ENCODE peak calls at places on chromosomes 16 and 17, in ten cellular contexts. Y is left ventricle myocardium inferior, R is IMR-90, N is thoracic aorta, W is HCT116, G is ovary, D is fibroblast of lung, Z is transverse colon, J is psoas muscle, P is heart left ventricle. V is an unnamed sample. For H3K4me1, the result is how much of the 10 kb centered on the place peaks cover.

GRCh38 chr17:32192379-32192778 is 50.1 kb downstream of the RHOT1 start:
- DNase-seq in Z (no peak), P (no peak), J (no peak), G (no peak), R (peak), N (no peak), W (no peak), Y (no peak), D (peak), V (no peak)

GRCh38 chr16:82832861-82833260 is 206.1 kb downstream of the CDH13 start:
- DNase-seq in G (no peak), D (peak), J (no peak), Z (no peak), Y (no peak), P (no peak), R (peak), W (no peak), N (no peak), V (no peak)

GRCh38 chr16:58032710-58033293 is 7.2 kb downstream of the MMP15 start:
- DNase-seq in D (no peak), W (no peak), G (no peak), R (no peak), J (no peak), N (no peak), P (peak), Y (peak), Z (no peak), V (peak)

GRCh38 chr17:3697157-3697515 is 1.2 kb upstream of the P2RX5 start:
- DNase-seq in G (no peak), Z (no peak), Y (no peak), D (no peak), W (no peak), R (no peak), N (no peak), P (no peak), J (peak), V (no peak)

GRCh38 chr17:676060-676745 is 38.4 kb downstream of the VPS53 start:
- DNase-seq in J (no peak), Z (no peak), P (no peak), W (no peak), R (peak), Y (no peak), D (peak), G (no peak), N (no peak), V (no peak)

GRCh38 chr17:77366558-77367245 is 225.9 kb downstream of the SEC14L1 start:
- DNase-seq in R (peak), N (no peak), G (peak), Z (peak), J (peak), P (peak), D (peak), Y (no peak), W (no peak), V (no peak)

GRCh38 chr16:26830716-26831115 is 236.0 kb upstream of the C16orf82 start:
- DNase-seq in G (no peak), P (peak), Y (no peak), J (no peak), R (no peak), Z (no peak), N (no peak), D (no peak), W (no peak), V (no peak)

GRCh38 chr17:8222380-8222629 is 11.9 kb upstream of the AURKB start:
- DNase-seq in Z (no peak), Y (no peak), J (no peak), P (no peak), W (peak), G (no peak), D (no peak), N (no peak), R (no peak), V (no peak)

GRCh38 chr17:27938864-27939263 is 45.7 kb upstream of the LYRM9 start:
- DNase-seq in G (no peak), D (no peak), Y (no peak), Z (no peak), P (no peak), N (no peak), R (no peak), W (no peak), J (no peak), V (no peak)

GRCh38 chr16:50696575-50697420 is 3.4 kb downstream of the NOD2 start:
- DNase-seq in P (peak), R (peak), N (peak), W (peak), Z (peak), G (peak), D (peak), J (peak), Y (peak), V (peak)

GRCh38 chr17:193841-194806 is 12.7 kb upstream of the DOC2B start:
- DNase-seq in N (no peak), J (peak), P (no peak), Z (no peak), W (no peak), Y (no peak), G (no peak), D (no peak), R (no peak), V (no peak)

GRCh38 chr16:17603614-17604013 is 132.9 kb upstream of the XYLT1 start:
- DNase-seq in D (no peak), G (no peak), N (no peak), R (no peak), W (no peak), P (no peak), Y (no peak), Z (no peak), J (no peak), V (no peak)

GRCh38 chr16:49489686-49490320 is 116.2 kb downstream of the C16orf78 start:
- DNase-seq in Z (peak), N (no peak), G (no peak), J (peak), P (peak), R (no peak), Y (no peak), W (no peak), D (no peak), V (peak)

GRCh38 chr16:4344659-4345438 is 6.3 kb downstream of the PAM16 start:
- DNase-seq in D (peak), R (peak), Z (no peak), P (no peak), N (no peak), W (no peak), G (no peak), Y (no peak), J (no peak), V (peak)

GRCh38 chr17:36550491-36551417 is 6.0 kb downstream of the GGNBP2 start:
- DNase-seq in Z (no peak), P (no peak), D (no peak), J (no peak), W (no peak), N (no peak), Y (no peak), G (no peak), R (no peak), V (no peak)

GRCh38 chr16:63690961-63691360 is 1430.9 kb downstream of the CDH11 start:
- DNase-seq in R (no peak), G (no peak), J (no peak), Y (no peak), D (no peak), Z (no peak), P (no peak), W (no peak), N (no peak), V (no peak)

GRCh38 chr17:57016066-57016763 is 38.3 kb downstream of the SCPEP1 start:
- DNase-seq in G (no peak), J (no peak), P (no peak), D (no peak), N (no peak), Z (no peak), Y (no peak), R (no peak), W (no peak), V (no peak)

DNA sequence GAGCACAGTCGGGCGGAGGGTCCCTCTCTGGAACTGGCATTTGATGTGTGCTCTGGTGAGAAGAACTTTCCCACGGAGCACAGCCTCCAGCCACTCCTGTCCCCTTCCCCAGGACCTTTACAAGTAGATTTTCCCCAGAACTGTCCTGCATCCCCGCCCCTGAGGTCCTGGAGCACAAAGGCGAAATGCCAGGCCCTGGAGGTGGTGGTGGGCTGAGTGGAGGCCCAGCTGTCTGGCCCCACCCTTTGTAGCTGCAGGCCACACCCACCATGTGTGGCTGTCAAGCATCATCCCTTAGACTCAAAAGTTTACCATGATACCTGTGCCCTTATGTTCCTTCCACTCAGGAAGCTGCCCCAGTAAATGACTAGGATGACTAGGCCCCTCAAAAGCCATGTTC is 37.7 kb downstream of the PLD6 start:
- DNase-seq in P (no peak), J (no peak), Z (no peak), D (no peak), G (no peak), Y (no peak), N (no peak), R (no peak), W (no peak), V (no peak)
- H3K4me1 ChIP-seq in P (under half), J (under half), Z (under half), D (under half), G (under half), Y (under half), N (under half), R (under half), W (under half), V (under half)

DNA sequence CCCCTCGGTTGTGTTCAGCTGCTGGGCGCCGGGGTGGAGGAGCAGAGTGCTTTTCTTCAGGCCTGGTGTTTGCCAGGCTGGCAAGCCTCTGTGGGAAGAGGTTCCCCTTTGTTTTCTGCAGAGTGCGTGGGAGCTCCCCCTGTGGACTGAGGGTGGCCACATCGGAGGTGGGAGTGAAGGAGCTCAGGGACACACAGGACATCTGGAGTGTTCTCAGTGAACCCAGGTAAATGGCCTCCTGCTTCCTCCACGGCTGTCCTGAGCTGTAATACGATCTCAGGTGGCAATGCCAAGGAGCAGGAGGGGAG is 39.2 kb upstream of the IRF8 start:
- DNase-seq in Z (no peak), Y (no peak), W (no peak), J (no peak), G (no peak), P (no peak), D (no peak), N (no peak), R (no peak), V (no peak)
- TF ChIP-seq CTCF in Z (no peak), Y (no peak), W (peak), J (no peak), G (no peak), P (no peak), D (no peak), N (no peak), R (no peak), V (no peak)

DNA sequence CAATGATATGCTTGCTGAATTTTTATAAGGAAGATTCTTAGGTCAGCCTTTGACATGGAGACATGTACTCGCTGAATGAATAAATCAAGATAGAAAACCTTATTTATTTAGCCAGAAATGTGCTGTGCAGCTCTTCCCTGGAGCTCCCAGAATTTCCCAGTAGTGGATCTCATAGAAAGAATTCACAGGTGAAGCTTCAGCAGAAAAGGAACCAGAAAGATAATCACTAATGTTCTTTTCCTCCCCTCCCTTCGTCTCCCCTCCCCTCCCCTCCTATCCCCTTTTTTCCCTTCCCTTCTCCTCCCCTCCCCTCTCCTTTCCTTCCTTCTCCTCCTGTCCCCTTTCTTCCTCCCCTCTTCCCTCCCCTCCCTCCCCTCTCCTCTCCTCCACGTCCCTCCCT is 158.2 kb downstream of the MAP2K6 start:
- DNase-seq in G (no peak), W (no peak), D (no peak), J (no peak), Y (no peak), N (no peak), Z (no peak), R (no peak), P (no peak), V (no peak)
- H3K27ac ChIP-seq in G (no peak), W (no peak), D (no peak), J (no peak), Y (no peak), N (no peak), Z (no peak), R (no peak), P (no peak), V (no peak)

GRCh38 chr17:73401911-73402310 is 90.1 kb upstream of the CDC42EP4 start:
- DNase-seq in J (peak), R (peak), Z (no peak), Y (peak), P (peak), W (no peak), N (no peak), G (peak), D (peak), V (no peak)
- H3K4me1 ChIP-seq in J (under half), R (under half), Z (under half), Y (under half), P (under half), W (under half), N (under half), G (under half), D (under half), V (under half)

V was measured in upper lobe of right lung.